ENCODE peak calls at places on chromosomes 4 and X, in ten cellular contexts. M is mesendoderm, Z is stomach, H is spleen, W is neuronal stem cell, J is pancreas, I is body of pancreas, O is mammary epithelial cell, Q is sigmoid colon, S is IMR-90. A is an unnamed sample. For H3K4me1, the result is how much of the 10 kb centered on the place peaks cover.

GRCh38 chr4:141713771-141714445 is 77.5 kb downstream of the IL15 start:
- DNase-seq in M (peak), Z (no peak), H (no peak), W (no peak), J (no peak), I (no peak), O (peak), Q (no peak), S (peak), A (no peak)

GRCh38 chrX:107880054-107880610 is 54.5 kb downstream of the MID2 start:
- DNase-seq in M (no peak), Z (no peak), H (no peak), W (no peak), J (no peak), I (no peak), O (peak), Q (no peak), S (no peak), A (no peak)

GRCh38 chr4:183816882-183817509 is 88.1 kb upstream of the STOX2 start:
- DNase-seq in M (no peak), Z (no peak), H (no peak), W (no peak), J (no peak), I (no peak), O (no peak), Q (no peak), S (no peak), A (no peak)

GRCh38 chr4:52979020-52979419 is 116.9 kb downstream of the RASL11B start:
- DNase-seq in M (peak), Z (no peak), H (no peak), W (no peak), J (no peak), I (no peak), O (no peak), Q (no peak), S (no peak), A (no peak)

GRCh38 chr4:6539009-6539764 is 35.8 kb upstream of the MAN2B2 start:
- DNase-seq in M (no peak), Z (no peak), H (no peak), W (no peak), J (no peak), I (no peak), O (no peak), Q (no peak), S (no peak), A (no peak)

GRCh38 chr4:166400270-166400894 is 527.3 kb downstream of the TLL1 start:
- DNase-seq in M (no peak), Z (no peak), H (no peak), W (no peak), J (no peak), I (no peak), O (no peak), Q (no peak), S (no peak), A (no peak)

GRCh38 chr4:61750810-61751209 is 550.7 kb downstream of the ADGRL3 start:
- DNase-seq in M (no peak), Z (no peak), H (no peak), W (no peak), J (no peak), I (no peak), O (no peak), Q (no peak), S (no peak), A (no peak)

GRCh38 chrX:130560558-130560957 is 158.8 kb downstream of the RBMX2 start:
- DNase-seq in M (no peak), Z (no peak), H (no peak), W (no peak), J (no peak), I (no peak), O (no peak), Q (no peak), S (no peak), A (no peak)

GRCh38 chr4:188130355-188130754 is 8.9 kb upstream of the TRIML1 start:
- DNase-seq in M (peak), Z (no peak), H (no peak), W (no peak), J (no peak), I (no peak), O (no peak), Q (no peak), S (no peak), A (no peak)

GRCh38 chr4:39032218-39033085 is at the start of gene TMEM156:
- DNase-seq in M (no peak), Z (no peak), H (no peak), W (no peak), J (no peak), I (no peak), O (peak), Q (no peak), S (peak), A (no peak)
- H3K4me1 ChIP-seq in M (under half), Z (under half), H (under half), W (under half), J (under half), I (under half), O (under half), Q (under half), S (under half), A (under half)

GRCh38 chr4:55635282-55635681 is 816 bp downstream of the NMU start:
- DNase-seq in M (peak), Z (no peak), H (no peak), W (peak), J (no peak), I (no peak), O (no peak), Q (no peak), S (no peak), A (no peak)
- H3K4me3 ChIP-seq in M (peak), Z (peak), H (no peak), W (peak), J (no peak), I (no peak), O (no peak), Q (no peak), S (no peak), A (no peak)

GRCh38 chr4:101020956-101021355 is 326.4 kb downstream of the PPP3CA start:
- DNase-seq in M (peak), Z (no peak), H (no peak), W (no peak), J (no peak), I (no peak), O (peak), Q (no peak), S (peak), A (peak)
- H3K27ac ChIP-seq in M (peak), Z (peak), H (peak), W (no peak), J (no peak), I (no peak), O (peak), Q (no peak), S (no peak), A (peak)

GRCh38 chr4:25377572-25377882 is 464 bp downstream of the ANAPC4 start:
- DNase-seq in M (no peak), Z (no peak), H (no peak), W (no peak), J (no peak), I (no peak), O (peak), Q (no peak), S (no peak), A (no peak)
- H3K4me1 ChIP-seq in M (under half), Z (under half), H (under half), W (under half), J (under half), I (under half), O (under half), Q (under half), S (under half), A (under half)

DNA sequence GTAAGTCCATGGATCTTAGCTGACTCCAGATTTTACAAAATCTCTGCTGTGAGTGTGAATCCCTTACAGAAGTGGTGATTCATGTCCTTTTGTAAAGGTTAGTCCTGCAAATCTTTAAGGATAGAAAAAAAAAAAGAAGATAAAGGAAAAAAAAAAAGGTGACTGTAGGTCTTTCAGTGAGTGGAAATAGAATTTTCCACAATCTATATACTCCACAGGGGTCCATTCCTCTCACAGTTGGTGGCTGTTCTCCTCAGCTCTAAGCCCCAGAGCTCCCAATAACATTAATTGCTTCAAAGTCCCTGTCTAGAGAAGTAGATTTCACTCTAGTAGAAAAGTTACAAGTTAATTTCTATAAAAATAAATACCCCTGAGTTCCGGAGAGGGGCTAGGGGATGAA is 189.1 kb downstream of the NDST4 start:
- DNase-seq in M (peak), Z (no peak), H (no peak), W (peak), J (no peak), I (no peak), O (no peak), Q (no peak), S (no peak), A (no peak)
- H3K4me3 ChIP-seq in M (no peak), Z (no peak), H (no peak), W (no peak), J (no peak), I (no peak), O (no peak), Q (no peak), S (no peak), A (no peak)

GRCh38 chr4:13171292-13172057 is 312.7 kb downstream of the RAB28 start:
- DNase-seq in M (peak), Z (no peak), H (no peak), W (no peak), J (no peak), I (no peak), O (no peak), Q (no peak), S (no peak), A (no peak)
- H3K27ac ChIP-seq in M (no peak), Z (no peak), H (no peak), W (no peak), J (no peak), I (no peak), O (no peak), Q (no peak), S (no peak), A (no peak)